ENCODE peak calls at places on chromosome 12, in nine cellular contexts. B is fibroblast of the aortic adventitia; C is foreskin fibroblast; J is PC-3; T is neural crest cell; P is neural progenitor cell; F is A549; E is activated CD8-positive, alpha-beta T cell treated with anti-CD3 and anti-CD28 coated beads for 36 hours; I is stomach. L is an unnamed sample.
A peak's percentile ranks its signal among the peaks of the same experiment; 100 is the strongest.

GRCh38 chr12:53992377-53992776 is 7.4 kb downstream of the HOXC10 start:
- DNase-seq in F (no peak), I (no peak), E (no peak), T (no peak), P (no peak), J (no peak), B (no peak), C (no peak), L (no peak)

GRCh38 chr12:56071648-56072047 is 8.3 kb upstream of the ERBB3 start:
- DNase-seq in P (no peak), F (no peak), B (peak; percentile 49), E (no peak), J (no peak), C (peak; percentile 30), T (no peak), I (no peak), L (no peak)

GRCh38 chr12:45543887-45544286 is 185.6 kb upstream of the ARID2 start:
- DNase-seq in T (peak; percentile 33), J (peak; percentile 84), C (peak; percentile 77), I (peak; percentile 34), F (peak; percentile 78), B (peak; percentile 94), E (peak; percentile 69), P (peak; percentile 79), L (peak; percentile 71)

GRCh38 chr12:56941299-56942017 is 7.2 kb upstream of the SDR9C7 start:
- DNase-seq in T (no peak), F (peak; percentile 75), J (peak; percentile 79), I (no peak), B (peak; percentile 48), P (no peak), C (peak; percentile 18), E (no peak), L (no peak)

GRCh38 chr12:18898469-18898868 is 160.6 kb downstream of the CAPZA3 start:
- DNase-seq in I (no peak), F (no peak), J (no peak), T (no peak), P (no peak), C (peak; percentile 11), E (no peak), B (no peak), L (no peak)

GRCh38 chr12:6697584-6698351 is 2.8 kb downstream of the PIANP start:
- DNase-seq in I (peak; percentile 42), E (peak; percentile 44), C (peak; percentile 64), J (peak; percentile 60), B (peak; percentile 62), T (peak; percentile 41), P (peak; percentile 72), F (peak; percentile 76), L (peak; percentile 66)

GRCh38 chr12:82329508-82329907 is 28.7 kb downstream of the CCDC59 start:
- DNase-seq in C (no peak), I (no peak), B (no peak), F (no peak), T (no peak), P (peak; percentile 79), J (peak; percentile 7), E (no peak), L (no peak)

GRCh38 chr12:24470050-24470449 is 478.9 kb downstream of the BCAT1 start:
- DNase-seq in P (no peak), T (no peak), E (no peak), F (no peak), I (no peak), B (no peak), C (peak; percentile 2), J (no peak), L (no peak)

GRCh38 chr12:52660934-52661333 is 8.9 kb upstream of the KRT2 start:
- DNase-seq in T (no peak), I (no peak), P (no peak), E (no peak), F (no peak), B (no peak), J (no peak), C (no peak), L (no peak)

GRCh38 chr12:95205685-95206084 is 11.6 kb downstream of the FGD6 start:
- DNase-seq in F (peak; percentile 83), J (peak; percentile 80), T (peak; percentile 1), B (peak; percentile 90), C (peak; percentile 74), P (peak; percentile 45), E (no peak), I (no peak), L (no peak)

GRCh38 chr12:109088818-109089217 is 4.5 kb downstream of the ALKBH2 start:
- DNase-seq in T (no peak), B (peak; percentile 67), F (no peak), I (no peak), J (no peak), C (no peak), P (no peak), E (no peak), L (no peak)

GRCh38 chr12:26162905-26163304 is 32.5 kb upstream of the SSPN start:
- DNase-seq in J (no peak), C (no peak), F (no peak), P (no peak), E (no peak), B (no peak), I (no peak), T (no peak), L (peak; percentile 48)

GRCh38 chr12:111270128-111270651 is 98.7 kb downstream of the PHETA1 start:
- DNase-seq in P (no peak), I (no peak), T (no peak), E (no peak), C (no peak), J (no peak), F (no peak), B (no peak), L (no peak)

GRCh38 chr12:111268738-111269572 is 99.9 kb downstream of the PHETA1 start:
- DNase-seq in P (no peak), B (no peak), I (no peak), C (no peak), E (peak; percentile 44), T (peak; percentile 20), J (peak; percentile 23), F (no peak), L (peak; percentile 62)

GRCh38 chr12:111270773-111271172 is 98.1 kb downstream of the PHETA1 start:
- DNase-seq in B (no peak), E (no peak), T (no peak), F (no peak), I (no peak), P (no peak), J (peak; percentile 41), C (peak; percentile 24), L (no peak)

GRCh38 chr12:111269688-111270087 is 99.2 kb downstream of the PHETA1 start:
- DNase-seq in E (no peak), F (no peak), T (no peak), B (no peak), P (no peak), C (no peak), I (no peak), J (no peak), L (no peak)

GRCh38 chr12:111271674-111272418 is 97.0 kb downstream of the PHETA1 start:
- DNase-seq in I (no peak), B (peak; percentile 7), C (no peak), T (no peak), E (peak; percentile 6), F (no peak), P (no peak), J (peak; percentile 38), L (no peak)
- TF ChIP-seq CTCF in I (no peak), B (peak; percentile 23), C (peak; percentile 11), T (peak; percentile 38), E (peak; percentile 44), F (peak; percentile 47), P (peak; percentile 28), J (peak; percentile 70), L (peak; percentile 14)

DNA sequence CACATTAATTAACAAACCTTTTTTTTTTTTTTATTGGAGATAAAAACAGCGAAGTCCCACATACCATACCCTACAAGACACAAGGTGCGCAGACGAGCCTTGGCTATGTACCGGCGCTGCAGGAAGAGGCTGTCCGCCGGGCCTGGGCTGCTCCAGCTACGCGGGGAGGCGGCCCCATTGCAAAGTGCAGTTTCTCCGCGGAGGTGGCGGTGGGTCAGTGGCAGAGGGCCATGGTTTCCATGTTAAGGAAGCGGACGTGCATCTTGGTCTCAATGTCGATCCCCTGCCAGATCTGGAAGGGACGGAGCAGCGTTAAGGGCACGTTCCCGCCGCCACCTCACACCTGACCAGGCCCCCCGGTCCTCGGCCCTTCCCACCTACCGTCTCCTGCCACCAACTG is 60.3 kb downstream of the TESC start:
- DNase-seq in B (no peak), F (no peak), I (no peak), P (no peak), J (no peak), E (no peak), T (no peak), C (no peak), L (no peak)
- TF ChIP-seq CTCF in B (no peak), F (no peak), I (no peak), P (no peak), J (no peak), E (no peak), T (no peak), C (no peak), L (no peak)

DNA sequence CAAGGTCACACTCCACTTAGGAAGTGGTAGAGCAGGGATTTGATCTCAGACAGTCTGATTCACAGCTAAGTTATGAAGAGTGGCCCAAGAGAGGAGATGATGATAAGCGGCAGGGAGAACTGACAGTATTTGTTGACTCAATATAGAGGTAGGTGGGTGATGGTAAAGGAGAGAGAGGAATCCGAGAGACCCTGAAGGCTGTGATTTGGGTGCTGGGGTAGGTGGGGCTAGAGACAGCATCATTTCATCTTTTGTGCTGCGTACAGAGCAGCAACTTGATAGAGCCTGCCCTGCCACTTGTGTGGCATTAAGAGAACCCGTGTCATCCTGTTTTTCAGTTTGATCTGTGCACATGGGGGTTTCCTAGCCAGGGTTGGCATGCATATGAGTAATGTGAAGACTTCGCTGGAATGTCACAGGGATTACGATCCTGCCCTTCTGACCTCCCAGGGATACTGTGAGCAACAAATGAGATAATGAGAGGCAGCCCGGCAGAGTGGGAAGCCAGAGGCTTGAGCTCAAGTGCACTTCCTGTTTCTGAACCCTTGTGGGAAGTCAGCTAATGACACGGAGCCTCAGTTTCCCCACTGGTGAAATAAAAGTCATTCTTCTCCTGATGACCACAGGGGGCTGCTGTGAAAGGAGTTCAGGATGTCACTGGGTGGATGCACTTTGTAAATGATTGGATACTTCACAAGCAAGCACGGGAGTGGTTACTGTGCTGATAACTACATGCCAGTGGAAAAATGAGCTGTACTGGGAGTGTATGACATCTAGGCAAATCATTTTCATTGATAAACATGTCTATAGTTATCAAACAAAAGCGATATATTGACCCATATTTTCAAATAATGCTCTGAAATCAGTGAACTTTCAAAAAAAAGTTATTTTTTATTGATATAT is 59.5 kb upstream of the IGF1 start:
- DNase-seq in E (no peak), I (no peak), P (peak; percentile 21), J (no peak), F (peak; percentile 96), T (no peak), C (peak; percentile 90), B (peak; percentile 24), L (no peak)
- TF ChIP-seq CTCF in E (no peak), I (no peak), P (no peak), J (no peak), F (no peak), T (no peak), C (no peak), B (no peak), L (no peak)

GRCh38 chr12:39476894-39477293 is 34.0 kb upstream of the KIF21A start:
- DNase-seq in P (no peak), I (no peak), E (no peak), C (no peak), J (no peak), F (no peak), B (no peak), T (no peak), L (no peak)

DNA sequence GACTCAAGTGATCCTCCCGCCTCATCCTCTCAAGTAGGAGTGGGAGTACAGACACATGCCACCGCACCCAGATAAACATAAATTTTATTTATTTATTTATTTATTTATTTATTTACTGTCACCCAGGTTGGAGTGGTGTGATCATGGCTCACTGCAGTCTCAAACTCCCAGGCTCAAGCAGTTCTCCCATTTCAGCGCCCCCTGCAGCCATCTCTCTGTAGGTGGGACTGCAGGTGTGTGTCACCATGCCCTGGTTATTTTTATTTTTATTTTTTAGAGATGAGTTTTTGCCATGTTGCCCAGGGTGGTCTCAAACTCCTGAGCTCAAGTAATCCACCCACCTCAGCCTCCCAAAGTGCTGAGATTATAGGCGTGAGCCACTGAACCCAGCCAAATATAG is 33.2 kb upstream of the KIF21A start:
- DNase-seq in I (no peak), F (peak; percentile 17), P (no peak), T (no peak), B (no peak), C (no peak), E (no peak), J (no peak), L (no peak)
- TF ChIP-seq CTCF in I (no peak), F (no peak), P (no peak), T (no peak), B (no peak), C (no peak), E (no peak), J (no peak), L (no peak)

L was measured in GM13976.